ENCODE peak calls at places on chromosomes 6 and 20, in five cellular contexts. F is uterus, W is right cardiac atrium, E is aorta, G is esophagus squamous epithelium. D is an unnamed sample.
A peak's percentile ranks its signal among the peaks of the same experiment; 100 is the strongest.

GRCh38 chr6:139475231-139475630 is 100.8 kb upstream of the CITED2 start:
- DNase-seq in G (no peak), F (no peak), E (no peak), W (no peak), D (no peak)

GRCh38 chr6:106927531-106928398 is 46.8 kb downstream of the CD24 start:
- DNase-seq in G (no peak), W (no peak), E (no peak), F (no peak), D (no peak)

GRCh38 chr6:50959081-50959641 is 140.5 kb downstream of the TFAP2B start:
- DNase-seq in F (no peak), E (no peak), G (no peak), W (no peak), D (no peak)

GRCh38 chr6:86937219-86938079 is at the start of gene HTR1E:
- DNase-seq in F (peak; percentile 16), G (no peak), W (no peak), E (peak; percentile 69), D (no peak)

GRCh38 chr6:22748681-22749080 is 179.3 kb downstream of the HDGFL1 start:
- DNase-seq in E (no peak), W (no peak), F (no peak), G (no peak), D (no peak)

GRCh38 chr20:7716286-7716972 is 223.8 kb downstream of the HAO1 start:
- DNase-seq in G (no peak), F (no peak), E (no peak), W (no peak), D (no peak)

GRCh38 chr6:41445268-41445667 is 100.9 kb upstream of the FOXP4 start:
- DNase-seq in W (no peak), E (no peak), F (no peak), G (no peak), D (no peak)

GRCh38 chr20:10978019-10978702 is 304.4 kb upstream of the JAG1 start:
- DNase-seq in G (no peak), W (no peak), E (no peak), F (no peak), D (no peak)

GRCh38 chr20:58145506-58146080 is 82.9 kb downstream of the ANKRD60 start:
- DNase-seq in W (no peak), F (no peak), E (peak; percentile 55), G (no peak), D (no peak)

GRCh38 chr20:35616465-35617396 is 1.1 kb downstream of the SPAG4 start:
- DNase-seq in G (peak; percentile 63), E (peak; percentile 96), W (peak; percentile 95), F (peak; percentile 88), D (no peak)

GRCh38 chr6:75528423-75528822 is 34.8 kb upstream of the FILIP1 start:
- DNase-seq in E (no peak), F (no peak), G (no peak), W (no peak), D (no peak)

GRCh38 chr6:52994789-52995078 is 350 bp downstream of the GSTA4 start:
- DNase-seq in G (no peak), E (peak; percentile 79), F (peak; percentile 44), W (peak; percentile 72), D (no peak)

GRCh38 chr6:30060634-30060981 is 457 bp upstream of the POLR1H start:
- DNase-seq in F (no peak), G (no peak), W (peak; percentile 57), E (peak; percentile 81), D (no peak)

GRCh38 chr20:51136326-51136725 is 113.4 kb upstream of the KCNG1 start:
- DNase-seq in E (no peak), G (no peak), W (no peak), F (no peak), D (no peak)

GRCh38 chr6:168413018-168413720 is 27.8 kb upstream of the SMOC2 start:
- DNase-seq in W (no peak), E (no peak), F (no peak), G (no peak), D (no peak)

GRCh38 chr6:48916523-48917050 is 546.5 kb downstream of the MMUT start:
- DNase-seq in F (no peak), E (no peak), G (no peak), W (no peak), D (no peak)

GRCh38 chr6:112205521-112206458 is 48.6 kb downstream of the LAMA4 start:
- DNase-seq in W (no peak), E (no peak), F (no peak), G (no peak), D (no peak)

GRCh38 chr6:71721642-71722041 is 164.7 kb upstream of the RIMS1 start:
- DNase-seq in W (no peak), G (no peak), E (no peak), F (no peak), D (no peak)

GRCh38 chr6:146931214-146931613 is 273.0 kb upstream of the STXBP5 start:
- DNase-seq in G (no peak), E (no peak), F (no peak), W (no peak), D (no peak)

GRCh38 chr6:26316291-26316690 is 48.7 kb upstream of the BTN3A2 start:
- DNase-seq in F (no peak), E (no peak), W (no peak), G (no peak), D (no peak)

GRCh38 chr6:152700427-152700826 is 2.7 kb downstream of the MYCT1 start:
- DNase-seq in F (no peak), W (no peak), E (no peak), G (no peak), D (no peak)

GRCh38 chr6:151808331-151809241 is 1.1 kb downstream of the ESR1 start:
- DNase-seq in E (peak; percentile 73), F (peak; percentile 60), W (peak; percentile 49), G (no peak), D (no peak)

GRCh38 chr20:33059741-33060390 is 6.2 kb downstream of the BPIFB3 start:
- DNase-seq in W (no peak), F (no peak), G (no peak), E (no peak), D (no peak)

GRCh38 chr20:24987873-24988835 is 4.4 kb downstream of the APMAP start:
- DNase-seq in F (no peak), G (no peak), W (no peak), E (no peak), D (no peak)

GRCh38 chr6:169140986-169141495 is 112.6 kb downstream of the THBS2 start:
- DNase-seq in G (no peak), W (no peak), F (no peak), E (no peak), D (no peak)

GRCh38 chr6:63306446-63306845 is 13.3 kb downstream of the LGSN start:
- DNase-seq in F (no peak), G (no peak), W (no peak), E (no peak), D (no peak)

GRCh38 chr6:25138024-25138696 is 141.0 kb upstream of the CARMIL1 start:
- DNase-seq in W (peak; percentile 66), G (no peak), F (peak; percentile 61), E (peak; percentile 75), D (no peak)

GRCh38 chr6:111122458-111123286 is 35.4 kb downstream of the SLC16A10 start:
- DNase-seq in W (no peak), G (no peak), E (no peak), F (no peak), D (no peak)

DNA sequence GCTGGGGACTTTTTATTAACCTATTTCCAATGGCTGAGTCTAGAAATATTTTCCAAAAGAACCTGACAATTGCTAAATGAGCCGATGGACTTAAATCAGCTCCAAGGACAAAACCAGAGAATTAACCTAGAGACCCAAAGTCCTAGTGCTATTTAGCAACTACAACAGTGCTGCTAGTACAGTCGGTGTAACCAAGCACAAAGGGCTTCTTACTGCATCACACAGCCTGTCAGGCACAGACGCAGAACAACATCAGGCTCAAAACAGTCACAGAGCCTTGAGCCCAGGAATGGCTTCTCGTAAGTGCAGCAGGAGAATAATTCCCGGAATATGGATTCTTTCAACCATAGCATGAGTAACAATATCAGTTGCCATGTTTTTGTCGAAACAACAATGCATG is 70.0 kb downstream of the GFOD1 start:
- DNase-seq in E (no peak), W (no peak), F (no peak), G (no peak), D (no peak)
- H3K27ac ChIP-seq in E (no peak overlapping the region), W (peak overlapping the region; percentile 6), F (no peak overlapping the region), G (peak overlapping the region; percentile 18), D (no peak overlapping the region)

GRCh38 chr6:15089569-15090144 is 156.2 kb upstream of the JARID2 start:
- DNase-seq in F (peak; percentile 28), E (no peak), W (no peak), G (no peak), D (no peak)
- H3K27ac ChIP-seq in F (no peak overlapping the region), E (no peak overlapping the region), W (no peak overlapping the region), G (peak overlapping the region; percentile 63), D (no peak overlapping the region)

GRCh38 chr6:34315780-34316179 is 67.0 kb upstream of the SMIM29 start:
- DNase-seq in E (no peak), W (no peak), F (no peak), G (no peak), D (no peak)

GRCh38 chr6:34316442-34317171 is 67.8 kb upstream of the SMIM29 start:
- DNase-seq in G (no peak), F (no peak), W (no peak), E (no peak), D (no peak)

GRCh38 chr6:34317882-34318491 is 69.2 kb upstream of the SMIM29 start:
- DNase-seq in F (no peak), G (no peak), W (no peak), E (no peak), D (no peak)

GRCh38 chr6:34318492-34319470 is 70.0 kb upstream of the SMIM29 start:
- DNase-seq in G (no peak), W (no peak), F (no peak), E (no peak), D (no peak)

GRCh38 chr6:34317172-34317477 is 68.3 kb upstream of the SMIM29 start:
- DNase-seq in E (no peak), F (no peak), W (no peak), G (no peak), D (no peak)
- H3K27ac ChIP-seq in E (no peak overlapping the region), F (no peak overlapping the region), W (no peak overlapping the region), G (no peak overlapping the region), D (no peak overlapping the region)

DNA sequence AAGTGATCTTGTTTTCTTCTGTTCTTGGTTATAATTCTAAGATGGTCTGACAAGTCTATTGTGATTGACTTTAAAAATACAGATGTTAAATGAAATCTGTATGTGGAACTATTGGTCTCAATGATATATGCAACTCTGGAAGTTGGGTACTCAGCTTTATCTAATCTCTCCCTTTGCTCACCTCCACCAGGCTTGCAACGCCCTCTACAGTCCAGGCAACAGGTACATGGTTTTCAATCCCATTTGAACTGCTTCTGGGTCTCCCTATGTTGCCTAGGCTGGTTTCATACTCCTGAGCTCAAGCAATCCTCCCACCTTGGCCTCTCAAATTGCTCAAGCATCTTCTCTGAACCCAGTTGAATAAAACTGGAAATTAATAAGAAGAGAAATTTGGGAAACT is 25.6 kb upstream of the HLA-DQB1 start:
- DNase-seq in E (no peak), W (peak; percentile 41), G (no peak), F (peak; percentile 17), D (no peak)
- H3K27ac ChIP-seq in E (no peak overlapping the region), W (no peak overlapping the region), G (no peak overlapping the region), F (no peak overlapping the region), D (no peak overlapping the region)

GRCh38 chr6:166640342-166641043 is 13.4 kb upstream of the RPS6KA2 start:
- DNase-seq in W (peak; percentile 77), F (no peak), E (no peak), G (no peak), D (no peak)
- H3K27ac ChIP-seq in W (peak overlapping the region; percentile 0), F (peak overlapping the region; percentile 46), E (no peak overlapping the region), G (peak overlapping the region; percentile 26), D (no peak overlapping the region)

D was measured in substantia nigra.